ENCODE peak calls at places on chromosomes 11 and 22, in seven cellular contexts. Y, H, F, T, X, I and D are unnamed samples.

GRCh38 chr22:17578129-17578754 is 14.9 kb downstream of the SLC25A18 start:
- DNase-seq in Y (no peak), F (peak; percentile 56), H (no peak), T (peak; percentile 34), I (no peak), X (peak; percentile 60), D (no peak)

GRCh38 chr11:79686703-79687419 is 246.0 kb upstream of the TENM4 start:
- DNase-seq in T (no peak), H (no peak), X (no peak), I (no peak), Y (no peak), F (no peak), D (no peak)

GRCh38 chr22:41508770-41509170 is 35.5 kb downstream of the POLR3H start:
- DNase-seq in I (no peak), X (no peak), Y (no peak), F (no peak), H (no peak), T (no peak), D (no peak)

GRCh38 chr22:36385491-36386350 is 2.0 kb downstream of the MYH9 start:
- DNase-seq in X (no peak), I (peak; percentile 79), Y (peak; percentile 36), F (peak; percentile 90), T (peak; percentile 55), H (peak; percentile 77), D (no peak)

GRCh38 chr11:20065040-20065805 is 95.1 kb downstream of the DBX1 start:
- DNase-seq in H (no peak), Y (no peak), X (no peak), T (no peak), F (no peak), I (no peak), D (no peak)

GRCh38 chr11:72578541-72578940 is 95.7 kb downstream of the PDE2A start:
- DNase-seq in F (no peak), Y (no peak), X (no peak), I (no peak), T (no peak), H (no peak), D (no peak)

GRCh38 chr22:46893281-46894020 is 131.0 kb downstream of the TBC1D22A start:
- DNase-seq in F (no peak), X (no peak), I (no peak), T (no peak), H (no peak), Y (no peak), D (no peak)

GRCh38 chr11:73797457-73797856 is 9.8 kb downstream of the MRPL48 start:
- DNase-seq in Y (no peak), F (no peak), X (no peak), T (no peak), H (no peak), I (no peak), D (no peak)